ENCODE peak calls at places on chromosome 17, in six cellular contexts. S, V, B, K, P and W are unnamed samples.
A peak's percentile ranks its signal among the peaks of the same experiment; 100 is the strongest.

GRCh38 chr17:82935944-82936767 is 96.3 kb upstream of the ZNF750 start:
- DNase-seq in S (peak; percentile 63), K (no peak), B (no peak), P (no peak), V (no peak), W (no peak)

GRCh38 chr17:60888812-60889709 is 211.4 kb downstream of the BCAS3 start:
- DNase-seq in P (no peak), V (no peak), B (peak; percentile 62), S (no peak), K (peak; percentile 10), W (no peak)

GRCh38 chr17:1109606-1110523 is 69.9 kb downstream of the ABR start:
- DNase-seq in P (peak; percentile 42), B (peak; percentile 60), V (peak; percentile 40), S (peak; percentile 78), K (no peak), W (peak; percentile 71)

GRCh38 chr17:83160443-83161297 is 81.3 kb downstream of the METRNL start:
- DNase-seq in P (no peak), B (no peak), S (no peak), V (no peak), K (no peak), W (no peak)

GRCh38 chr17:70181376-70181775 is 12.0 kb downstream of the KCNJ2 start:
- DNase-seq in B (no peak), P (no peak), K (no peak), S (no peak), V (no peak), W (no peak)

GRCh38 chr17:30996481-30996880 is 25.6 kb downstream of the RNF135 start:
- DNase-seq in S (no peak), K (no peak), B (no peak), V (no peak), P (no peak), W (no peak)

GRCh38 chr17:27315322-27315721 is 21.4 kb downstream of the WSB1 start:
- DNase-seq in B (no peak), V (no peak), P (no peak), K (peak; percentile 95), S (no peak), W (no peak)

GRCh38 chr17:62062313-62062712 is 2.8 kb downstream of the MED13 start:
- DNase-seq in S (no peak), V (no peak), P (no peak), K (peak; percentile 58), B (peak; percentile 6), W (no peak)

GRCh38 chr17:6589266-6589946 is 33.1 kb upstream of the PITPNM3 start:
- DNase-seq in B (no peak), V (no peak), S (no peak), K (peak; percentile 80), P (no peak), W (no peak)

GRCh38 chr17:1460233-1460632 is 4.2 kb upstream of the CRK start:
- DNase-seq in K (peak; percentile 67), V (peak; percentile 82), S (no peak), B (peak; percentile 66), P (no peak), W (no peak)

GRCh38 chr17:17675925-17676534 is 5.2 kb upstream of the RAI1 start:
- DNase-seq in S (no peak), V (peak; percentile 73), K (peak; percentile 61), B (peak; percentile 46), P (peak; percentile 83), W (peak; percentile 71)

GRCh38 chr17:44216173-44216572 is 3.3 kb downstream of the UBTF start:
- DNase-seq in B (no peak), K (no peak), V (no peak), S (no peak), P (no peak), W (no peak)

GRCh38 chr17:35345926-35346771 is 27.3 kb downstream of the SLFN11 start:
- DNase-seq in P (no peak), K (peak; percentile 71), B (no peak), S (peak; percentile 38), V (no peak), W (peak; percentile 72)

GRCh38 chr17:55344514-55344997 is 77.1 kb downstream of the MMD start:
- DNase-seq in P (no peak), K (no peak), S (no peak), B (no peak), V (no peak), W (no peak)

GRCh38 chr17:55343114-55343513 is 78.4 kb downstream of the HLF start:
- DNase-seq in P (no peak), K (no peak), S (no peak), V (no peak), B (no peak), W (no peak)

GRCh38 chr17:55343900-55344513 is 77.6 kb downstream of the MMD start:
- DNase-seq in S (no peak), K (no peak), V (no peak), P (no peak), B (no peak), W (no peak)

GRCh38 chr17:55346658-55347057 is 75.0 kb downstream of the MMD start:
- DNase-seq in K (no peak), V (no peak), S (no peak), P (no peak), B (no peak), W (no peak)

GRCh38 chr17:55345132-55345531 is 76.5 kb downstream of the MMD start:
- DNase-seq in K (no peak), B (no peak), S (no peak), P (no peak), V (no peak), W (no peak)
- H4K20me1 ChIP-seq in K (no peaks in the 10 kb centered on the region), B (no peaks in the 10 kb centered on the region), S (no peaks in the 10 kb centered on the region), P (no peaks in the 10 kb centered on the region), V (no peaks in the 10 kb centered on the region), W (no peaks in the 10 kb centered on the region)

DNA sequence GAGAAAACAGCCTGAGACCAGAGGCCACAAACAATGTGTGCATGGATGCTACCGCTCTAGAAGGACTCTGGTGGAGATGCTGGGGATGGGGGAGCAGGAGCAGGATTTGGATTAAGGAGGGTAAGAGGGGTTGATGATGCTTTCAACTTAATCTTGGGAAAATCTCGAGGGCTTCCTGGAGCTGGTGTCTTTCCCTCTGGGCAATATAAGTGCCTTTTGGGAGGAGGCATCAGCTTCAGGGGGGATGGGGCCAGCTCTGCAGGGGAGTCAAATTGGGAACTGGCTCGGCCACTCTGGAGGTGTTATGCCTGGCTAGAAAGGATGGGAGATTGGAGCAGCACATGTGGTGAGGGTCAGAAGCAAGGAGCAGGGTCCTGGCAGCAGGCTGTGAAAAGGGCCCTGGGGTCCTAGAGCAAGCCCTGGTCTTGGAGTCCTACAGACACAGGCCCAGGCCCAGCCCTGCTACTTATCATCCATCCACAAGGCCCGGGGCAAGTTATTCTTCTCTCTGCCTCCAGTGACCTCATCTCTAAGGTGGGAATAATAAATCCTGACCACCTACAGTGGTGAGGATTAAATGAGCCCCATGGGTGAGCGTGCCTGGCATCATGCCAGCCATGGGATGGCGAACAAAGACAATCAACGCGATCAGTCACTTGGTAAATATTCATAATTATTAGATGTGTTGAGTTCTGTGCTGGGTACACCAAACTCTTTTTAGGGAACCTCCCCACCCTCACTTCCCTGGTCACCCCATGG is 5.7 kb downstream of the KRT15 start:
- DNase-seq in B (no peak), P (no peak), V (no peak), S (no peak), K (no peak), W (no peak)
- H3F3A ChIP-seq in B (no peaks in the 10 kb centered on the region), P (no peaks in the 10 kb centered on the region), V (peaks cover 29% of the 10 kb centered on the region), S (no peaks in the 10 kb centered on the region), K (no peaks in the 10 kb centered on the region), W (no peaks in the 10 kb centered on the region)

DNA sequence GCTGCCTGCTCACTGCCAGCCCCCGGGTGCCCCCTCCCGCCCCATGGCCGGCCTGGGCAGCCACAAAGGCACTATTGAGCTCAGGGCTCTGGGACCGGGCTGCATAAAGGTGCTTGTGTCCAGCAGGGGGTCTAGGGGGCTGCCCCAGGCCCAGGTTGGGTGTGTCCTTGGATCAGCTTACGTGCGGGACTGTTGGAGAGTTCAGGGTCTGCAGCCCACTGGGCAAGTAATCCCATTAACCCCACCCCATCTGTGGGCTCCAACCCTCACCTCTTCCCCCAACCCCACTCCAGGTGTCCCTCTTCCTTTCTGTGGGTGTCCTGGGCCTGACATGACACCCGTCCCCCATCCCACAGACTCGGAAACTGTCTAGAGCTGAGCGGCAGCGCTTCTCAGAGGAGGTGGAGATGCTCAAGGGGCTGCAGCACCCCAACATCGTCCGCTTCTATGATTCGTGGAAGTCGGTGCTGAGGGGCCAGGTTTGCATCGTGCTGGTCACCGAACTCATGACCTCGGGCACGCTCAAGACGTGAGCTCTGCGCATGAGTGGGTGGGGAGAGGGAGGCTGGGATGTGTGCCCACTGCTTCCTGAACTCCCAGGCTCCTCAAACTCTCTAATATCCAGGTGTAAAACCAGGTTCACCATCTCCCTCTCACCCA is 2.1 kb downstream of the WNK4 start:
- DNase-seq in B (no peak), S (no peak), K (no peak), V (no peak), P (no peak), W (no peak)
- H4K20me1 ChIP-seq in B (no peaks in the 10 kb centered on the region), S (peaks cover 18% of the 10 kb centered on the region), K (no peaks in the 10 kb centered on the region), V (no peaks in the 10 kb centered on the region), P (no peaks in the 10 kb centered on the region), W (no peaks in the 10 kb centered on the region)

GRCh38 chr17:39799395-39799794 is 61.7 kb downstream of the GRB7 start:
- DNase-seq in P (no peak), K (no peak), V (no peak), B (no peak), S (no peak), W (no peak)
- H3F3A ChIP-seq in P (peaks cover 43% of the 10 kb centered on the region), K (no peaks in the 10 kb centered on the region), V (peaks cover 3% of the 10 kb centered on the region), B (no peaks in the 10 kb centered on the region), S (no peaks in the 10 kb centered on the region), W (no peaks in the 10 kb centered on the region)

GRCh38 chr17:46194393-46195216 is 1.4 kb upstream of the KANSL1 start:
- DNase-seq in P (peak; percentile 61), K (peak; percentile 81), S (peak; percentile 33), B (peak; percentile 66), V (no peak), W (peak; percentile 73)

GRCh38 chr17:46192484-46193245 is 564 bp downstream of the KANSL1 start:
- DNase-seq in B (peak; percentile 47), K (peak; percentile 90), P (peak; percentile 60), S (peak; percentile 85), V (no peak), W (peak; percentile 91)

GRCh38 chr17:46192211-46192483 is 1.1 kb downstream of the KANSL1 start:
- DNase-seq in S (no peak), V (no peak), B (no peak), P (no peak), K (no peak), W (no peak)

GRCh38 chr17:46193626-46194392 is 580 bp upstream of the KANSL1 start:
- DNase-seq in K (peak; percentile 100), V (peak; percentile 89), P (peak; percentile 95), S (peak; percentile 97), B (peak; percentile 99), W (peak; percentile 97)

DNA sequence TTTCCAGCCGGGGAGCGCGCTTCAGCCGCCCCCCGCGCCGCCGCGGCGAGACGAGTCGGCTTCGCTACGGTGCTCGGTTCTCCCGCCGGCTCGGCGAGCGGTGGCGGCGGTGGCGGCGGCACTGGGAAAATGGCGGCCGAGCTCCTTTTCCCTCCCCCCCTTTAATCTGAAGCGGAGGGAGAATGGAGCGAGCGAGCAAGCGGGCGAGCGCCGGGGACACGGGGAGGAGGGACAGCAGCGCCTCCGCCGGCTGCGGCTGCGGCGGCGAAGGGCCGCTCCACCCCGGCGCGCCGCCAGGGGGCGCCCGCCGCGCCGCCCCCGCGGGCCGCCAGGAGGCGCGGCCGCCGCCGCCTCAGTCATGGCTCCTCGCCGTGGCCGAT is at the start of gene KANSL1:
- DNase-seq in S (peak; percentile 99), P (peak; percentile 85), V (peak; percentile 80), K (peak; percentile 99), B (peak; percentile 92), W (peak; percentile 98)
- H4K20me1 ChIP-seq in S (peaks cover 65% of the 10 kb centered on the region), P (peaks cover 19% of the 10 kb centered on the region), V (peaks cover 33% of the 10 kb centered on the region), K (peaks cover 21% of the 10 kb centered on the region), B (peaks cover 41% of the 10 kb centered on the region), W (peaks cover 43% of the 10 kb centered on the region)

GRCh38 chr17:47686276-47686635 is 7.7 kb upstream of the TBKBP1 start:
- DNase-seq in B (no peak), V (no peak), P (no peak), S (no peak), K (peak; percentile 86), W (no peak)
- H3F3A ChIP-seq in B (peaks cover 12% of the 10 kb centered on the region), V (peaks cover 72% of the 10 kb centered on the region), P (peaks cover 34% of the 10 kb centered on the region), S (peaks cover 69% of the 10 kb centered on the region), K (peaks cover 68% of the 10 kb centered on the region), W (peaks cover 35% of the 10 kb centered on the region)